ENCODE peak calls at places on chromosome 20, in five cellular contexts. I is amniotic stem cell, K is endothelial cell, F is naive B cell, T is HT-29. M is an unnamed sample.

GRCh38 chr20:45919536-45919933 is 7.6 kb upstream of the PLTP start:
- DNase-seq in K (no peak), T (no peak), I (no peak), F (no peak), M (no peak)

GRCh38 chr20:8670900-8671229 is 398.0 kb upstream of the PLCB4 start:
- DNase-seq in K (no peak), I (no peak), F (no peak), T (no peak), M (no peak)

GRCh38 chr20:62123450-62124118 is 1.3 kb downstream of the LSM14B start:
- DNase-seq in K (no peak), T (no peak), I (no peak), F (no peak), M (no peak)

GRCh38 chr20:33858666-33859065 is 47.5 kb downstream of the CHMP4B start:
- DNase-seq in I (no peak), K (no peak), T (no peak), F (no peak), M (no peak)

GRCh38 chr20:63898882-63899558 is 4.1 kb downstream of the DNAJC5 start:
- DNase-seq in F (no peak), I (no peak), K (no peak), T (no peak), M (no peak)

GRCh38 chr20:39893013-39893685 is 795.9 kb downstream of the MAFB start:
- DNase-seq in T (peak), K (no peak), I (peak), F (no peak), M (peak)

GRCh38 chr20:24132246-24132645 is 143.7 kb upstream of the GGTLC1 start:
- DNase-seq in I (no peak), F (no peak), T (no peak), K (no peak), M (no peak)

GRCh38 chr20:3811421-3812258 is 8.7 kb upstream of the AP5S1 start:
- DNase-seq in F (peak), K (no peak), I (peak), T (peak), M (no peak)

GRCh38 chr20:55961351-55962320 is 43.7 kb downstream of the CBLN4 start:
- DNase-seq in T (no peak), I (no peak), K (no peak), F (no peak), M (no peak)

GRCh38 chr20:59004763-59005522 is 2.1 kb downstream of the CTSZ start:
- DNase-seq in F (peak), I (no peak), T (peak), K (no peak), M (no peak)

GRCh38 chr20:10853176-10853575 is 179.4 kb upstream of the JAG1 start:
- DNase-seq in K (no peak), T (no peak), F (no peak), I (no peak), M (no peak)

GRCh38 chr20:18831830-18832229 is 18.2 kb downstream of the SCP2D1 start:
- DNase-seq in T (no peak), F (no peak), I (no peak), K (no peak), M (no peak)

GRCh38 chr20:50012282-50013263 is 29.8 kb downstream of the SNAI1 start:
- DNase-seq in T (no peak), F (peak), I (no peak), K (peak), M (no peak)

GRCh38 chr20:57263127-57263609 is 3.3 kb downstream of the BMP7 start:
- DNase-seq in T (no peak), F (no peak), I (no peak), K (no peak), M (no peak)

GRCh38 chr20:50415516-50416268 is 94.5 kb upstream of the PTPN1 start:
- DNase-seq in K (no peak), I (no peak), T (peak), F (no peak), M (peak)

GRCh38 chr20:46004187-46004586 is 4.5 kb upstream of the MMP9 start:
- DNase-seq in K (no peak), I (no peak), T (no peak), F (no peak), M (no peak)

GRCh38 chr20:61476956-61477355 is 224.9 kb downstream of the CDH4 start:
- DNase-seq in K (no peak), T (no peak), I (no peak), F (no peak), M (no peak)

GRCh38 chr20:63329331-63330083 is 31.6 kb downstream of the CHRNA4 start:
- DNase-seq in K (no peak), F (no peak), I (no peak), T (no peak), M (no peak)

GRCh38 chr20:51811514-51811913 is 9.2 kb upstream of the SALL4 start:
- DNase-seq in T (no peak), K (no peak), F (no peak), I (no peak), M (no peak)